ENCODE peak calls at places on chromosomes 5 and 9, in four cellular contexts. H is HFF-Myc, V is fibroblast of lung, K is thoracic aorta. L is an unnamed sample.
A peak's percentile ranks its signal among the peaks of the same experiment; 100 is the strongest.

GRCh38 chr5:10304932-10305331 is 2.8 kb downstream of the CMBL start:
- DNase-seq in H (no peak), V (no peak), K (no peak), L (no peak)

GRCh38 chr5:169637856-169638190 is 748 bp downstream of the DOCK2 start:
- DNase-seq in H (no peak), V (no peak), K (no peak), L (no peak)

GRCh38 chr9:96874947-96875459 is 20.7 kb upstream of the ZNF782 start:
- DNase-seq in H (no peak), V (peak; percentile 32), K (no peak), L (no peak)

GRCh38 chr5:172952034-172952511 is 7.2 kb upstream of the RPL26L1 start:
- DNase-seq in H (no peak), V (no peak), K (no peak), L (no peak)

GRCh38 chr9:133862585-133863041 is 124.5 kb upstream of the SARDH start:
- DNase-seq in H (no peak), V (no peak), K (no peak), L (peak; percentile 80)

GRCh38 chr5:177087707-177088005 is 941 bp downstream of the FGFR4 start:
- DNase-seq in H (no peak), V (no peak), K (no peak), L (no peak)

GRCh38 chr5:2724031-2724581 is 27.4 kb downstream of the IRX2 start:
- DNase-seq in H (no peak), V (no peak), K (no peak), L (no peak)

GRCh38 chr5:83925321-83925877 is 204.7 kb upstream of the HAPLN1 start:
- DNase-seq in H (no peak), V (peak; percentile 62), K (no peak), L (no peak)

GRCh38 chr5:53480474-53481353 is at the start of gene FST:
- DNase-seq in H (no peak), V (peak; percentile 47), K (no peak), L (peak; percentile 63)

GRCh38 chr5:128773378-128773777 is 191.9 kb upstream of the SLC27A6 start:
- DNase-seq in H (no peak), V (no peak), K (no peak), L (no peak)

GRCh38 chr9:75615284-75615683 is 275.2 kb upstream of the PCSK5 start:
- DNase-seq in H (no peak), V (no peak), K (no peak), L (no peak)

GRCh38 chr5:82045526-82046267 is 73.9 kb downstream of the ATG10 start:
- DNase-seq in H (peak; percentile 3), V (peak; percentile 72), K (no peak), L (no peak)

GRCh38 chr5:10600629-10601245 is 36.9 kb downstream of the ANKRD33B start:
- DNase-seq in H (no peak), V (no peak), K (no peak), L (no peak)

GRCh38 chr9:124595743-124596142 is 88.5 kb upstream of the NR5A1 start:
- DNase-seq in H (no peak), V (no peak), K (no peak), L (no peak)

GRCh38 chr9:114271556-114272510 is 51.1 kb upstream of the ORM1 start:
- DNase-seq in H (no peak), V (peak; percentile 72), K (no peak), L (no peak)

GRCh38 chr5:164057121-164057520 is 551.7 kb downstream of the MAT2B start:
- DNase-seq in H (no peak), V (no peak), K (no peak), L (no peak)

GRCh38 chr5:138635268-138635667 is 60.1 kb upstream of the HSPA9 start:
- DNase-seq in H (no peak), V (peak; percentile 79), K (no peak), L (no peak)

GRCh38 chr5:180070726-180071417 is 687 bp downstream of the RNF130 start:
- DNase-seq in H (no peak), V (peak; percentile 62), K (no peak), L (peak; percentile 72)

GRCh38 chr9:811101-811531 is 30.4 kb upstream of the DMRT1 start:
- DNase-seq in H (no peak), V (peak; percentile 3), K (no peak), L (no peak)

GRCh38 chr5:116130976-116131375 is 46.2 kb downstream of the COMMD10 start:
- DNase-seq in H (no peak), V (no peak), K (no peak), L (no peak)

GRCh38 chr5:181039961-181040915 is at the start of gene BTNL9:
- DNase-seq in H (no peak), V (no peak), K (no peak), L (no peak)

GRCh38 chr9:121304707-121305106 is 36.7 kb downstream of the GSN start:
- DNase-seq in H (no peak), V (no peak), K (no peak), L (no peak)

GRCh38 chr9:116149844-116150243 is 3.7 kb upstream of the PAPPA start:
- DNase-seq in H (no peak), V (peak; percentile 37), K (no peak), L (no peak)

GRCh38 chr5:67969176-67969575 is 246.4 kb upstream of the PIK3R1 start:
- DNase-seq in H (no peak), V (no peak), K (no peak), L (no peak)

GRCh38 chr9:116350213-116350612 is 196.6 kb downstream of the PAPPA start:
- DNase-seq in H (no peak), V (no peak), K (no peak), L (no peak)

GRCh38 chr5:78958672-78959410 is 26.3 kb downstream of the ARSB start:
- DNase-seq in H (no peak), V (no peak), K (no peak), L (no peak)

GRCh38 chr9:117494401-117495130 is 79.7 kb upstream of the ASTN2 start:
- DNase-seq in H (no peak), V (no peak), K (no peak), L (no peak)

GRCh38 chr9:95486318-95486717 is 30.5 kb downstream of the PTCH1 start:
- DNase-seq in H (no peak), V (no peak), K (no peak), L (no peak)

GRCh38 chr5:97062046-97062445 is 80.4 kb downstream of the LIX1 start:
- DNase-seq in H (no peak), V (no peak), K (no peak), L (no peak)

GRCh38 chr5:150206780-150207115 is 16.9 kb downstream of the SLC6A7 start:
- DNase-seq in H (no peak), V (no peak), K (no peak), L (no peak)

GRCh38 chr5:150206076-150206779 is 16.4 kb downstream of the SLC6A7 start:
- DNase-seq in H (no peak), V (no peak), K (no peak), L (no peak)

GRCh38 chr5:150204588-150204960 is 14.7 kb downstream of the SLC6A7 start:
- DNase-seq in H (no peak), V (no peak), K (no peak), L (no peak)

GRCh38 chr5:150203832-150204587 is 14.1 kb downstream of the SLC6A7 start:
- DNase-seq in H (no peak), V (no peak), K (no peak), L (no peak)

DNA sequence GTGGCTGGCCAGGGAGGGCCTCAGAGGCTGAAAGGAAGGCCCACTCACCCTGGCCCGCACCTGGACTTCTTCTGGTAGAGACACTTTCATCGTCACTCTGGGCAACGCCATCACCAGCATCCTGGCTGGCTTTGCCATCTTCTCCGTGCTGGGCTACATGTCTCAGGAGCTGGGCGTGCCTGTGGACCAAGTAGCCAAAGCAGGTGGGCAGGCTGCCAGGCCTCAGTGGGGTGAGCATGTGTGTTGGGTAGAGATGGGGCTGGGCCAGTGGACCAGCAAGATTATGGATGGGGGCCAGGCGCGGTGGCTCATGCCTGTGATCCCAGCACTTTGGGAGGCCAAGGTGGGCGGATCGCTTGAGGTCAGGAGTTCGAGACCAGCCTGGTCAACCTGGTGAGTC is 12.6 kb downstream of the SLC6A7 start:
- DNase-seq in H (no peak), V (no peak), K (no peak), L (no peak)
- H3K4me3 ChIP-seq in H (no peak overlapping the region), V (no peak overlapping the region), K (no peak overlapping the region), L (no peak overlapping the region)

GRCh38 chr5:119336846-119337564 is 18.8 kb upstream of the TNFAIP8 start:
- DNase-seq in H (no peak), V (no peak), K (no peak), L (no peak)

GRCh38 chr5:119333421-119333851 is 22.4 kb upstream of the TNFAIP8 start:
- DNase-seq in H (no peak), V (no peak), K (no peak), L (no peak)

GRCh38 chr5:119336262-119336661 is 19.6 kb upstream of the TNFAIP8 start:
- DNase-seq in H (no peak), V (no peak), K (no peak), L (no peak)

GRCh38 chr5:119332978-119333401 is 22.8 kb upstream of the TNFAIP8 start:
- DNase-seq in H (no peak), V (no peak), K (no peak), L (no peak)

DNA sequence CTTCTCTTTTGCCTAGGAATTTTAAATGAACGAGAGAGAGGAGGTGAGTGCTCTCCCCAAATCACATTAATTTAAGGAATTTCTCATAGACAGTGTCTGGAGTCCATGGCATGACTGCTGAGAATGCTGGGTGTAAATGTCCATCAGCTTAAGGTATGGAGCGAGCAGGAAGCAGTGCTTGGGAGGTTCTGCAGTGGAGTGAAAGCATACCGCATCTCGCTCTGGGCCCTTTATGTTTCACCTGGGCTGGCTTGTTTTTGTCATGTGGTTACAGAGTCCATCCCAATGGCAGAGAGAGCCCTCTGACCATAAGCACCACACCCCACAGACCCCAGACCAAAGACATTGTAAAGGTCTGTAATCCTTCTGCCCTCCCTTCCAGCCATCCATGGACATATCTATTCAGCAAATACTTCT is 20.6 kb upstream of the TNFAIP8 start:
- DNase-seq in H (no peak), V (no peak), K (no peak), L (no peak)
- H3K4me3 ChIP-seq in H (no peak overlapping the region), V (no peak overlapping the region), K (peak overlapping the region; percentile 68), L (no peak overlapping the region)

GRCh38 chr5:133994990-133995333 is 9.8 kb downstream of the VDAC1 start:
- DNase-seq in H (no peak), V (no peak), K (no peak), L (no peak)
- H3K4me3 ChIP-seq in H (no peak overlapping the region), V (no peak overlapping the region), K (no peak overlapping the region), L (no peak overlapping the region)

GRCh38 chr5:73376618-73377170 is 71.9 kb downstream of the FOXD1 start:
- DNase-seq in H (no peak), V (peak; percentile 55), K (no peak), L (no peak)

GRCh38 chr5:73373814-73374510 is 74.6 kb downstream of the FOXD1 start:
- DNase-seq in H (no peak), V (no peak), K (no peak), L (no peak)

GRCh38 chr5:73378070-73378469 is 70.5 kb downstream of the FOXD1 start:
- DNase-seq in H (no peak), V (peak; percentile 84), K (no peak), L (no peak)

GRCh38 chr5:73375949-73376348 is 72.6 kb downstream of the FOXD1 start:
- DNase-seq in H (no peak), V (no peak), K (no peak), L (no peak)

GRCh38 chr5:73374520-73375235 is 73.9 kb downstream of the FOXD1 start:
- DNase-seq in H (no peak), V (peak; percentile 58), K (no peak), L (no peak)
- H3K4me3 ChIP-seq in H (no peak overlapping the region), V (no peak overlapping the region), K (no peak overlapping the region), L (no peak overlapping the region)

GRCh38 chr5:31992377-31992776 is 181.7 kb downstream of the GOLPH3 start:
- DNase-seq in H (no peak), V (no peak), K (no peak), L (no peak)
- H3K4me3 ChIP-seq in H (no peak overlapping the region), V (no peak overlapping the region), K (no peak overlapping the region), L (no peak overlapping the region)

L was measured in ascending aorta.